ENCODE peak calls at places on chromosome 5, in seven cellular contexts. One of them, this sample, is unnamed.

GRCh38 chr5:71587709-71588532 is 781 bp downstream of the MCCC2 start:
- DNase-seq in IMR-90: no peak
- DNase-seq in trophoblast cell: no peak
- DNase-seq in neuronal stem cell: no peak
- DNase-seq in mesenchymal stem cell: no peak
- DNase-seq in mesendoderm: no peak
- DNase-seq in H9: no peak
- DNase-seq in this sample: peak; percentile 52

GRCh38 chr5:74492230-74492629 is 148.3 kb downstream of the ENC1 start:
- DNase-seq in trophoblast cell: no peak
- DNase-seq in neuronal stem cell: no peak
- DNase-seq in mesenchymal stem cell: no peak
- DNase-seq in mesendoderm: peak; percentile 50
- DNase-seq in H9: no peak
- DNase-seq in IMR-90: no peak
- DNase-seq in this sample: no peak

GRCh38 chr5:116442095-116442534 is 132.5 kb downstream of the SEMA6A start:
- DNase-seq in mesendoderm: no peak
- DNase-seq in trophoblast cell: no peak
- DNase-seq in H9: peak; percentile 66
- DNase-seq in neuronal stem cell: no peak
- DNase-seq in mesenchymal stem cell: no peak
- DNase-seq in IMR-90: peak; percentile 7
- DNase-seq in this sample: no peak

GRCh38 chr5:14258840-14259239 is 115.7 kb downstream of the TRIO start:
- DNase-seq in neuronal stem cell: peak; percentile 33
- DNase-seq in mesendoderm: peak; percentile 89
- DNase-seq in trophoblast cell: no peak
- DNase-seq in mesenchymal stem cell: peak; percentile 76
- DNase-seq in IMR-90: no peak
- DNase-seq in H9: peak; percentile 78
- DNase-seq in this sample: no peak

GRCh38 chr5:19555876-19556275 is 432.1 kb downstream of the CDH18 start:
- DNase-seq in trophoblast cell: no peak
- DNase-seq in mesendoderm: no peak
- DNase-seq in IMR-90: no peak
- DNase-seq in neuronal stem cell: no peak
- DNase-seq in mesenchymal stem cell: no peak
- DNase-seq in H9: no peak
- DNase-seq in this sample: no peak

GRCh38 chr5:147558826-147559225 is 49.0 kb upstream of the DPYSL3 start:
- DNase-seq in neuronal stem cell: no peak
- DNase-seq in mesenchymal stem cell: peak; percentile 84
- DNase-seq in IMR-90: peak; percentile 81
- DNase-seq in H9: peak; percentile 60
- DNase-seq in mesendoderm: peak; percentile 72
- DNase-seq in trophoblast cell: no peak
- DNase-seq in this sample: no peak

GRCh38 chr5:141877478-141878185 is 578 bp downstream of the PCDH1 start:
- DNase-seq in IMR-90: no peak
- DNase-seq in neuronal stem cell: no peak
- DNase-seq in mesenchymal stem cell: peak; percentile 36
- DNase-seq in trophoblast cell: peak; percentile 30
- DNase-seq in mesendoderm: peak; percentile 50
- DNase-seq in H9: no peak
- DNase-seq in this sample: no peak

GRCh38 chr5:43396762-43397304 is 15.4 kb downstream of the CCL28 start:
- DNase-seq in H9: peak; percentile 35
- DNase-seq in mesenchymal stem cell: no peak
- DNase-seq in mesendoderm: no peak
- DNase-seq in neuronal stem cell: no peak
- DNase-seq in IMR-90: no peak
- DNase-seq in trophoblast cell: peak; percentile 30
- DNase-seq in this sample: no peak

GRCh38 chr5:37638897-37639296 is 200.9 kb downstream of the GDNF start:
- DNase-seq in H9: no peak
- DNase-seq in IMR-90: peak; percentile 66
- DNase-seq in neuronal stem cell: no peak
- DNase-seq in trophoblast cell: no peak
- DNase-seq in mesenchymal stem cell: peak; percentile 17
- DNase-seq in mesendoderm: no peak
- DNase-seq in this sample: no peak

GRCh38 chr5:38941912-38942311 is 96.1 kb downstream of the OSMR start:
- DNase-seq in IMR-90: no peak
- DNase-seq in trophoblast cell: no peak
- DNase-seq in neuronal stem cell: no peak
- DNase-seq in mesendoderm: no peak
- DNase-seq in mesenchymal stem cell: no peak
- DNase-seq in H9: no peak
- DNase-seq in this sample: no peak

GRCh38 chr5:180630426-180630825 is 19.0 kb downstream of the FLT4 start:
- DNase-seq in neuronal stem cell: no peak
- DNase-seq in mesenchymal stem cell: no peak
- DNase-seq in H9: no peak
- DNase-seq in mesendoderm: no peak
- DNase-seq in trophoblast cell: no peak
- DNase-seq in IMR-90: no peak
- DNase-seq in this sample: no peak

GRCh38 chr5:170305646-170306025 is 8.1 kb upstream of the LCP2 start:
- DNase-seq in IMR-90: no peak
- DNase-seq in H9: no peak
- DNase-seq in mesenchymal stem cell: no peak
- DNase-seq in trophoblast cell: no peak
- DNase-seq in mesendoderm: no peak
- DNase-seq in neuronal stem cell: no peak
- DNase-seq in this sample: no peak

GRCh38 chr5:11760940-11761603 is 143.2 kb downstream of the CTNND2 start:
- DNase-seq in H9: no peak
- DNase-seq in trophoblast cell: no peak
- DNase-seq in mesendoderm: no peak
- DNase-seq in neuronal stem cell: no peak
- DNase-seq in mesenchymal stem cell: no peak
- DNase-seq in IMR-90: no peak
- DNase-seq in this sample: no peak

GRCh38 chr5:172958268-172959046 is 767 bp upstream of the RPL26L1 start:
- DNase-seq in H9: peak; percentile 82
- DNase-seq in IMR-90: peak; percentile 41
- DNase-seq in mesenchymal stem cell: peak; percentile 76
- DNase-seq in trophoblast cell: peak; percentile 65
- DNase-seq in mesendoderm: peak; percentile 73
- DNase-seq in neuronal stem cell: peak; percentile 53
- DNase-seq in this sample: peak; percentile 33

GRCh38 chr5:36079200-36079761 is 12.6 kb upstream of the UGT3A2 start:
- DNase-seq in mesendoderm: peak; percentile 91
- DNase-seq in IMR-90: peak; percentile 44
- DNase-seq in mesenchymal stem cell: peak; percentile 51
- DNase-seq in neuronal stem cell: peak; percentile 33
- DNase-seq in H9: peak; percentile 85
- DNase-seq in trophoblast cell: peak; percentile 44
- DNase-seq in this sample: peak; percentile 47

GRCh38 chr5:108687599-108688220 is 60.0 kb upstream of the FER start:
- DNase-seq in IMR-90: no peak
- DNase-seq in trophoblast cell: no peak
- DNase-seq in mesendoderm: no peak
- DNase-seq in neuronal stem cell: no peak
- DNase-seq in mesenchymal stem cell: no peak
- DNase-seq in H9: no peak
- DNase-seq in this sample: no peak

GRCh38 chr5:65811895-65812294 is 89.9 kb downstream of the NLN start:
- DNase-seq in neuronal stem cell: no peak
- DNase-seq in trophoblast cell: no peak
- DNase-seq in mesendoderm: no peak
- DNase-seq in IMR-90: peak; percentile 56
- DNase-seq in mesenchymal stem cell: peak; percentile 60
- DNase-seq in H9: no peak
- DNase-seq in this sample: no peak

GRCh38 chr5:17089001-17089400 is 128.4 kb upstream of the BASP1 start:
- DNase-seq in neuronal stem cell: no peak
- DNase-seq in IMR-90: no peak
- DNase-seq in H9: no peak
- DNase-seq in mesenchymal stem cell: no peak
- DNase-seq in mesendoderm: no peak
- DNase-seq in trophoblast cell: peak; percentile 76
- DNase-seq in this sample: no peak

GRCh38 chr5:36662291-36662851 is 56.0 kb downstream of the SLC1A3 start:
- DNase-seq in mesendoderm: no peak
- DNase-seq in IMR-90: no peak
- DNase-seq in neuronal stem cell: no peak
- DNase-seq in H9: peak; percentile 59
- DNase-seq in trophoblast cell: no peak
- DNase-seq in mesenchymal stem cell: no peak
- DNase-seq in this sample: no peak

GRCh38 chr5:5014836-5015235 is 125.3 kb upstream of the ADAMTS16 start:
- DNase-seq in trophoblast cell: no peak
- DNase-seq in mesendoderm: peak; percentile 44
- DNase-seq in mesenchymal stem cell: no peak
- DNase-seq in IMR-90: no peak
- DNase-seq in neuronal stem cell: peak; percentile 57
- DNase-seq in H9: no peak
- DNase-seq in this sample: no peak

GRCh38 chr5:38551020-38552017 is 5.1 kb downstream of the LIFR start:
- DNase-seq in neuronal stem cell: no peak
- DNase-seq in IMR-90: peak; percentile 73
- DNase-seq in H9: no peak
- DNase-seq in trophoblast cell: peak; percentile 40
- DNase-seq in mesenchymal stem cell: peak; percentile 66
- DNase-seq in mesendoderm: peak; percentile 76
- DNase-seq in this sample: no peak

GRCh38 chr5:84724683-84725082 is 340.0 kb upstream of the EDIL3 start:
- DNase-seq in mesendoderm: no peak
- DNase-seq in mesenchymal stem cell: peak; percentile 22
- DNase-seq in IMR-90: peak; percentile 75
- DNase-seq in trophoblast cell: no peak
- DNase-seq in neuronal stem cell: no peak
- DNase-seq in H9: no peak
- DNase-seq in this sample: no peak

GRCh38 chr5:133114166-133114932 is 62.5 kb downstream of the HSPA4 start:
- DNase-seq in neuronal stem cell: no peak
- DNase-seq in IMR-90: no peak
- DNase-seq in mesendoderm: no peak
- DNase-seq in mesenchymal stem cell: no peak
- DNase-seq in H9: no peak
- DNase-seq in trophoblast cell: peak; percentile 32
- DNase-seq in this sample: peak; percentile 33

GRCh38 chr5:115461506-115462290 is 82.9 kb downstream of the FEM1C start:
- DNase-seq in neuronal stem cell: no peak
- DNase-seq in mesenchymal stem cell: peak; percentile 60
- DNase-seq in mesendoderm: no peak
- DNase-seq in trophoblast cell: no peak
- DNase-seq in H9: no peak
- DNase-seq in IMR-90: peak; percentile 90
- DNase-seq in this sample: no peak

GRCh38 chr5:172827843-172828242 is 6.2 kb upstream of the ERGIC1 start:
- DNase-seq in H9: peak; percentile 56
- DNase-seq in mesenchymal stem cell: no peak
- DNase-seq in neuronal stem cell: no peak
- DNase-seq in IMR-90: no peak
- DNase-seq in trophoblast cell: no peak
- DNase-seq in mesendoderm: peak; percentile 56
- DNase-seq in this sample: no peak

GRCh38 chr5:152824316-152824715 is 419.2 kb upstream of the NMUR2 start:
- DNase-seq in mesendoderm: no peak
- DNase-seq in mesenchymal stem cell: no peak
- DNase-seq in neuronal stem cell: no peak
- DNase-seq in IMR-90: no peak
- DNase-seq in trophoblast cell: no peak
- DNase-seq in H9: no peak
- DNase-seq in this sample: no peak
- H2BK5ac ChIP-seq in mesendoderm: no peak overlapping the region
- H2BK5ac ChIP-seq in mesenchymal stem cell: no peak overlapping the region
- H2BK5ac ChIP-seq in neuronal stem cell: no peak overlapping the region
- H2BK5ac ChIP-seq in IMR-90: no peak overlapping the region
- H2BK5ac ChIP-seq in trophoblast cell: no peak overlapping the region
- H2BK5ac ChIP-seq in H9: no peak overlapping the region
- H2BK5ac ChIP-seq in this sample: no peak overlapping the region

GRCh38 chr5:121559832-121560231 is 291.9 kb upstream of the FTMT start:
- DNase-seq in neuronal stem cell: no peak
- DNase-seq in mesendoderm: no peak
- DNase-seq in IMR-90: no peak
- DNase-seq in trophoblast cell: no peak
- DNase-seq in mesenchymal stem cell: no peak
- DNase-seq in H9: no peak
- DNase-seq in this sample: no peak
- H2BK5ac ChIP-seq in neuronal stem cell: no peak overlapping the region
- H2BK5ac ChIP-seq in mesendoderm: no peak overlapping the region
- H2BK5ac ChIP-seq in IMR-90: no peak overlapping the region
- H2BK5ac ChIP-seq in trophoblast cell: no peak overlapping the region
- H2BK5ac ChIP-seq in mesenchymal stem cell: no peak overlapping the region
- H2BK5ac ChIP-seq in H9: no peak overlapping the region
- H2BK5ac ChIP-seq in this sample: no peak overlapping the region

DNA sequence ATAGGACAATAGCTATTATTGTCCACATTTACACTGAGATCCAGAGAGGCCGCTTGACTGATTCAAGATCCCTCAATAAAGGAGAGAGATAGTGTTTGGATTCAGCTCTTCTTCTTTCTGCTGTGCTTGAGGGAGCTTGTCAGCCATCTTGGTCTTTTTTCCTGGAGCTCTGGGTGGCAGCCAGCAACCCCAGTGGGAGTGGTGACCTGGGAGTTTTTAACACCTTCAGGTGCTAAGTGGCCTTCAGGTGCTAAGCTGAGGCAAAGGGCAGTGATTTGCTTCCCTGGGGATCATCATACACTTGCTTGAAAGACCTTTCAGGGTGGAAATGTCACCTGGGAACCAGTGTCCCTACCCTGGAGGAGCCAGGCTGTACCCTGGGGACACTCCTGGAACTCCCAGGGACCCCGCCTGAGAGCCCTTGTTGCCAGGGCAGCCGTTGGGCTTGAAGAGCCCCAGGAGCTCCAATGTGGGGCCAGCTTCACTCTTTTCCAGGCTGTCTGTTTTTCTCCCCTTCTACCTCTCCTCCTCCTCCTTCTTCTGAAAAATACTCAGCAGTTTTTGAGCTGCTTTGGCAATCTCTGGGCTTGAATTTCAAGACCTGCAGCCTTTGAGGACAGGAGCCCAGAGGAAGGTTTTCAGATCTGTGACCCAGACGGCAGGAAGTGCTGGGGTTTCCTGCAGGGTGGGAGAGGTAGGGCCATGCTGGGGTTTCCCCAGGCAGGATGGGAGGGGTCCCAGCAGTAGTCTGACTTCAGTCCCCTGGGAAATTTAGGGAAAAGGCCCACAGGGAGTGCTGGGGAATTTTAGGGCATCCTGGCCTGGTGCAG is 59.7 kb downstream of the FGF18 start:
- DNase-seq in H9: no peak
- DNase-seq in neuronal stem cell: no peak
- DNase-seq in mesendoderm: no peak
- DNase-seq in trophoblast cell: no peak
- DNase-seq in mesenchymal stem cell: no peak
- DNase-seq in IMR-90: no peak
- DNase-seq in this sample: no peak
- H2BK5ac ChIP-seq in H9: no peak overlapping the region
- H2BK5ac ChIP-seq in neuronal stem cell: no peak overlapping the region
- H2BK5ac ChIP-seq in mesendoderm: no peak overlapping the region
- H2BK5ac ChIP-seq in trophoblast cell: no peak overlapping the region
- H2BK5ac ChIP-seq in mesenchymal stem cell: no peak overlapping the region
- H2BK5ac ChIP-seq in IMR-90: no peak overlapping the region
- H2BK5ac ChIP-seq in this sample: no peak overlapping the region

DNA sequence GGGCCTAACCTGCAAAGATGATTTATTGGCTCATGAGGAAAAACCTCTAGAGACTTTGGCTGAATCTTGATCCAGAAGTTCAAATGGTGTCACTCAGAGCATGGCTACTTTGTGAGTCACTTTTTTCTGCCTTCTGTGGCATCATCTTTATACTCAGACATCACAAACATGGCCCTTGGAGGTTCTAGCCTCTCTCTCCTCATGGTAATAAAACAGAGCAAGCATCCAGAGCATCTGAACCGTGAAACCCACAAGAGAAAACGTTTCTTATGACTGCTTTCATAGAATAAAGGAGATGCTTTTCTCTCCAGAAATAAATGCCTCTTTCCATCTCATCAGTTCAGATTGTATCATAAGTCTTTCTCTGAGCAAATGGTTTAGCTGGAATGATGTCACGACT is 780.3 kb downstream of the KCTD16 start:
- DNase-seq in IMR-90: no peak
- DNase-seq in trophoblast cell: no peak
- DNase-seq in H9: no peak
- DNase-seq in neuronal stem cell: no peak
- DNase-seq in mesendoderm: no peak
- DNase-seq in mesenchymal stem cell: no peak
- DNase-seq in this sample: no peak
- H2BK5ac ChIP-seq in IMR-90: no peak overlapping the region
- H2BK5ac ChIP-seq in trophoblast cell: no peak overlapping the region
- H2BK5ac ChIP-seq in H9: no peak overlapping the region
- H2BK5ac ChIP-seq in neuronal stem cell: no peak overlapping the region
- H2BK5ac ChIP-seq in mesendoderm: no peak overlapping the region
- H2BK5ac ChIP-seq in mesenchymal stem cell: no peak overlapping the region
- H2BK5ac ChIP-seq in this sample: no peak overlapping the region